ENCODE peak calls at places on chromosome 12, in seven cellular contexts. N, T, K, F, P, Z and E are unnamed samples.

GRCh38 chr12:102356690-102357089 is 123.7 kb downstream of the IGF1 start:
- DNase-seq in N (no peak), T (no peak), K (no peak), F (no peak), P (no peak), Z (no peak), E (no peak)

GRCh38 chr12:116490481-116490880 is 68.7 kb upstream of the MAP1LC3B2 start:
- DNase-seq in N (peak; percentile 70), T (no peak), K (no peak), F (no peak), P (no peak), Z (no peak), E (no peak)

GRCh38 chr12:124588689-124589318 is 21.4 kb upstream of the NCOR2 start:
- DNase-seq in N (peak; percentile 85), T (peak; percentile 81), K (no peak), F (no peak), P (no peak), Z (no peak), E (no peak)

GRCh38 chr12:26133508-26133907 is 8.7 kb upstream of the BHLHE41 start:
- DNase-seq in N (no peak), T (no peak), K (no peak), F (no peak), P (no peak), Z (no peak), E (no peak)

GRCh38 chr12:69906411-69907216 is 81.6 kb downstream of the MYRFL start:
- DNase-seq in N (no peak), T (no peak), K (no peak), F (no peak), P (no peak), Z (no peak), E (no peak)

GRCh38 chr12:7899755-7900154 is 27.0 kb upstream of the SLC2A14 start:
- DNase-seq in N (peak; percentile 52), T (no peak), K (no peak), F (no peak), P (no peak), Z (no peak), E (no peak)

GRCh38 chr12:5716221-5716620 is 228.8 kb downstream of the ANO2 start:
- DNase-seq in N (no peak), T (no peak), K (peak; percentile 13), F (no peak), P (no peak), Z (no peak), E (no peak)

GRCh38 chr12:32877670-32878459 is 18.7 kb downstream of the PKP2 start:
- DNase-seq in N (peak; percentile 32), T (no peak), K (no peak), F (no peak), P (peak; percentile 34), Z (no peak), E (no peak)

GRCh38 chr12:121218588-121219352 is 8.8 kb downstream of the P2RX4 start:
- DNase-seq in N (no peak), T (no peak), K (peak; percentile 40), F (no peak), P (no peak), Z (no peak), E (no peak)

GRCh38 chr12:68630598-68630997 is 19.9 kb downstream of the RAP1B start:
- DNase-seq in N (no peak), T (no peak), K (no peak), F (no peak), P (no peak), Z (no peak), E (no peak)

GRCh38 chr12:52307836-52308806 is 13.1 kb downstream of the KRT83 start:
- DNase-seq in N (peak; percentile 53), T (peak; percentile 60), K (peak; percentile 45), F (no peak), P (peak; percentile 67), Z (peak; percentile 87), E (peak; percentile 69)

GRCh38 chr12:88036368-88036965 is 7.3 kb upstream of the C12orf50 start:
- DNase-seq in N (peak; percentile 61), T (no peak), K (no peak), F (no peak), P (no peak), Z (no peak), E (no peak)

GRCh38 chr12:28884861-28885260 is 264.2 kb upstream of the FAR2 start:
- DNase-seq in N (no peak), T (peak; percentile 61), K (no peak), F (no peak), P (no peak), Z (no peak), E (no peak)

GRCh38 chr12:52147983-52148540 is 43.8 kb downstream of the KRT80 start:
- DNase-seq in N (peak; percentile 35), T (no peak), K (no peak), F (no peak), P (no peak), Z (no peak), E (no peak)

GRCh38 chr12:88339254-88339949 is 197.3 kb downstream of the TMTC3 start:
- DNase-seq in N (peak; percentile 82), T (no peak), K (no peak), F (no peak), P (no peak), Z (no peak), E (no peak)

GRCh38 chr12:90065301-90065801 is 356.7 kb upstream of the ATP2B1 start:
- DNase-seq in N (peak; percentile 20), T (no peak), K (no peak), F (no peak), P (no peak), Z (no peak), E (no peak)

GRCh38 chr12:118855858-118856257 is 125.5 kb upstream of the SRRM4 start:
- DNase-seq in N (no peak), T (no peak), K (no peak), F (no peak), P (no peak), Z (no peak), E (no peak)

GRCh38 chr12:47812797-47813490 is 6.8 kb downstream of the HDAC7 start:
- DNase-seq in N (peak; percentile 82), T (peak; percentile 96), K (peak; percentile 89), F (peak; percentile 85), P (peak; percentile 85), Z (peak; percentile 81), E (peak; percentile 40)

GRCh38 chr12:1533602-1534304 is 60.6 kb downstream of the FBXL14 start:
- DNase-seq in N (peak; percentile 41), T (no peak), K (peak; percentile 47), F (no peak), P (no peak), Z (no peak), E (no peak)

GRCh38 chr12:54486173-54486867 is 11.2 kb upstream of the NCKAP1L start:
- DNase-seq in N (no peak), T (no peak), K (no peak), F (no peak), P (no peak), Z (no peak), E (no peak)

GRCh38 chr12:54495327-54495726 is 2.2 kb upstream of the NCKAP1L start:
- DNase-seq in N (no peak), T (no peak), K (no peak), F (no peak), P (no peak), Z (no peak), E (no peak)

GRCh38 chr12:54489857-54490256 is 7.7 kb upstream of the NCKAP1L start:
- DNase-seq in N (no peak), T (no peak), K (no peak), F (no peak), P (no peak), Z (no peak), E (no peak)
- TF ChIP-seq CTCF in N (no peak), T (no peak), K (no peak), F (no peak), P (no peak), Z (no peak), E (no peak)

DNA sequence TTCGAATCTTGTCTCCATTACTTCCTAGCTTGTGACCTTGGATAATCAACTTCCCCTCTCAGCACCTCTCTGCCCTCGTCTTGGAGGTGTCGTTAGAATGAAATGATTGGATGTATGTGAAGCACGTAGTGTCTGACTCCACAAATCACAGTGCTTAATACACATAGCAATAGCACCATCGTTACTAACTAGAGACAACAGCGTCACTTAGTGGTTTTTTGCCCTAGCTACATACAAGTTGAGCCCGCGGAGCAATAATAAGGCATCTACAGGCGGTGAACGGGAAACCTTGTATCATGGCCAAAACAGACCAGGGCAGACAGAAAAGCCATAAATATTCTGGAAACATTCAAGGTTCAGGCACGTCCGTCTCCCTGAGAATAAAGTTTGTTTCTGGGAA is 154.9 kb downstream of the ASCL4 start:
- DNase-seq in N (peak; percentile 14), T (no peak), K (no peak), F (peak; percentile 35), P (no peak), Z (no peak), E (no peak)
- TF ChIP-seq CTCF in N (no peak), T (no peak), K (peak; percentile 12), F (peak; percentile 41), P (no peak), Z (peak; percentile 36), E (peak; percentile 57)

DNA sequence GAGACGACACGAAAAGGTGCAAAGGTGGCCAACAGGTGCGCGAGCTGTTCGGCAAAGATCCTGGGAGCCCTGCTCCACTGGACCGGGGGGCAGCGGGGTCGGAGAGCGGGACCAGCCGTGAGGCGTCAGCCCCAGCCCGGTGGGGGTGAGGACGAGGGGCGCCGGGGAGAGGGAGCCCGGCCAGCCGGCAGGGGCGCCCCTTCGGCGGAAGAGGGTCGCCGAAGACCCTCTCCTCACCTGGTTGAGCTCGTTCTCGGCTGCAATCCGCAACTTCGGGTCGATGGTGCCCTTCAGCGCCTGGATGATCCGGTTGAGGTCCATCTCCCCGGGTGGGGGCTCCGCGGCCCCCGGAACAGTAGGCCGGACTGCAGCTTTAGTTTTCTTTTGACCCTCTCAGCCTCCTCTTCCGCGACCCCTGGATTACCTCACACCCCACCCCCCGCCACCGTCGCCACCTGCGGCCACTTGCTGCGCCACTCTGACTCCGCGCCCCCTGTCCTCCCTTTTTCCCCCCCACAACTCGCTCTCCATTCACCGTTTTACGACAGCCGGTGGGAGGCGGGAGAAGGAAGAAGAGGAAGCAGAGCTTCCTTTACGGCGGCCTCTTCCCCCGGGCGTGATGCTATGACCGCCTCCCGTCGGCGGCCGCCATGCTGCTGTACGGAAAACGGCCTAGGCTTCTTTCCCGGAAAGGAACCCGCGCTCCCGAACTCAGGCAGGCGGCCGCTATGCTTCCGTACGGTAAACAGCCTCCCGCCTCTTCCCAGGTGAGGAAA is at the start of gene IPO8:
- DNase-seq in N (peak; percentile 92), T (peak; percentile 95), K (peak; percentile 95), F (peak; percentile 89), P (peak; percentile 92), Z (peak; percentile 87), E (peak; percentile 85)
- TF ChIP-seq CTCF in N (peak; percentile 25), T (peak; percentile 48), K (peak; percentile 48), F (peak; percentile 28), P (peak; percentile 2), Z (peak; percentile 29), E (peak; percentile 70)

GRCh38 chr12:79115743-79116142 is 251.2 kb downstream of the SYT1 start:
- DNase-seq in N (no peak), T (no peak), K (no peak), F (no peak), P (no peak), Z (no peak), E (no peak)

GRCh38 chr12:79125358-79125757 is 260.8 kb downstream of the SYT1 start:
- DNase-seq in N (no peak), T (no peak), K (no peak), F (no peak), P (no peak), Z (no peak), E (no peak)

GRCh38 chr12:79119796-79120195 is 255.2 kb downstream of the SYT1 start:
- DNase-seq in N (no peak), T (no peak), K (no peak), F (no peak), P (no peak), Z (no peak), E (no peak)

GRCh38 chr12:79124385-79124784 is 259.8 kb downstream of the SYT1 start:
- DNase-seq in N (no peak), T (no peak), K (no peak), F (no peak), P (no peak), Z (no peak), E (no peak)

GRCh38 chr12:79121486-79121885 is 256.9 kb downstream of the SYT1 start:
- DNase-seq in N (peak; percentile 9), T (no peak), K (no peak), F (peak; percentile 6), P (no peak), Z (no peak), E (no peak)
- TF ChIP-seq CTCF in N (peak; percentile 32), T (no peak), K (no peak), F (peak; percentile 30), P (no peak), Z (peak; percentile 34), E (peak; percentile 48)